ENCODE peak calls at places on chromosomes 11 and 22, in six cellular contexts. O, T, K, I, J and L are unnamed samples.

GRCh38 chr11:6647282-6647679 is 8.3 kb downstream of the DCHS1 start:
- DNase-seq in J (peak; percentile 68), K (peak; percentile 49), T (no peak), O (peak; percentile 48), I (peak; percentile 57), L (peak; percentile 45)

GRCh38 chr22:41431656-41432055 is 14.9 kb downstream of the TOB2 start:
- DNase-seq in T (no peak), I (no peak), J (no peak), O (no peak), K (no peak), L (no peak)

GRCh38 chr22:22917377-22917776 is 29.8 kb downstream of the IGLL5 start:
- DNase-seq in J (no peak), T (no peak), I (no peak), O (no peak), K (no peak), L (no peak)

GRCh38 chr22:38706101-38706884 is 549 bp downstream of the GTPBP1 start:
- DNase-seq in J (peak; percentile 83), O (peak; percentile 35), I (peak; percentile 36), T (peak; percentile 80), K (peak; percentile 62), L (peak; percentile 55)

GRCh38 chr22:36151006-36151595 is 9.5 kb downstream of the APOL3 start:
- DNase-seq in T (no peak), I (peak; percentile 77), O (peak; percentile 54), J (no peak), K (no peak), L (peak; percentile 29)

GRCh38 chr11:96098511-96099241 is 174.8 kb upstream of the MTMR2 start:
- DNase-seq in J (no peak), T (no peak), K (peak; percentile 48), I (peak; percentile 62), O (peak; percentile 60), L (peak; percentile 61)

GRCh38 chr11:75389925-75390324 is 9.4 kb upstream of the RPS3 start:
- DNase-seq in K (no peak), J (no peak), T (no peak), O (no peak), I (no peak), L (no peak)

GRCh38 chr11:34653851-34654490 is 33.1 kb downstream of the EHF start:
- DNase-seq in K (peak; percentile 84), T (peak; percentile 77), O (peak; percentile 98), J (no peak), I (peak; percentile 97), L (peak; percentile 95)

GRCh38 chr11:129278586-129279319 is 86.6 kb upstream of the ARHGAP32 start:
- DNase-seq in O (no peak), T (peak; percentile 69), I (no peak), J (no peak), K (peak; percentile 64), L (no peak)

GRCh38 chr22:41178425-41178975 is 26.6 kb upstream of the L3MBTL2 start:
- DNase-seq in I (no peak), O (no peak), J (no peak), T (no peak), K (no peak), L (no peak)

GRCh38 chr11:133425245-133425644 is 107.1 kb downstream of the OPCML start:
- DNase-seq in J (no peak), T (no peak), O (no peak), K (no peak), I (no peak), L (no peak)

GRCh38 chr11:63906585-63906984 is 10.4 kb downstream of the RCOR2 start:
- DNase-seq in T (no peak), K (peak; percentile 43), O (peak; percentile 33), I (peak; percentile 19), J (no peak), L (peak; percentile 55)

GRCh38 chr11:69674267-69674885 is 777 bp downstream of the LTO1 start:
- DNase-seq in O (peak; percentile 92), J (no peak), I (peak; percentile 87), T (peak; percentile 66), K (peak; percentile 78), L (peak; percentile 87)

GRCh38 chr22:25702571-25703167 is 39.3 kb upstream of the MYO18B start:
- DNase-seq in T (no peak), J (no peak), I (no peak), K (no peak), O (no peak), L (no peak)

GRCh38 chr11:76769071-76769560 is 14.0 kb upstream of the TSKU start:
- DNase-seq in I (no peak), J (no peak), T (no peak), O (peak; percentile 28), K (no peak), L (peak; percentile 72)

GRCh38 chr22:25564320-25564978 is at the start of gene GRK3:
- DNase-seq in J (peak; percentile 79), I (peak; percentile 15), O (peak; percentile 35), K (peak; percentile 75), T (peak; percentile 91), L (peak; percentile 9)

GRCh38 chr11:56950510-56950909 is 38.2 kb upstream of the OR5AK2 start:
- DNase-seq in J (no peak), O (no peak), K (no peak), I (no peak), T (no peak), L (no peak)

DNA sequence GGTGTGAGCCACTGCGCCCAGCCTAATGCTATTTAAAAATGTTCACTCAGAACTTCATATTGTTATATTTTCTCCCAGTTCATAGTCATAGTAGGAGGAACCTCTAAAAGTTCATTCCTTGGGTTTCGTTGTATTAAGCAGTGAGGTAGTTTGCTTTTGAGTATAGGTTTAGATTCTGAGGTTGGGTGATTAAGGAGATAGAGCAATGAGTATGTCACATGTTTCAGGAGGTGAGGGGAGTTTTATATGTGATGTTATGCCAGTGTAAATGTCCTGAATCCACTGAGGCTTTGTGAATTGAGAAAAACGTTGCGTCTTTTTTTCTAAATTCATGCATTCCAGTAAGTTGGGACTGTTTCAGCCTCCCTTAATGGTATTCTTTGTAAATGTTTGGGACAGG is 4.2 kb downstream of the UBE2L3 start:
- DNase-seq in I (no peak), O (no peak), T (no peak), K (no peak), J (no peak), L (no peak)
- H3K4me3 ChIP-seq in I (no peak overlapping the region), O (no peak overlapping the region), T (no peak overlapping the region), K (no peak overlapping the region), J (no peak overlapping the region), L (no peak overlapping the region)

GRCh38 chr11:134592391-134592990 is 180.4 kb upstream of the B3GAT1 start:
- DNase-seq in I (no peak), T (peak; percentile 61), K (peak; percentile 85), O (no peak), J (peak; percentile 24), L (peak; percentile 21)
- TF ChIP-seq CTCF in I (peak; percentile 2), T (peak; percentile 43), K (peak; percentile 66), O (no peak), J (no peak), L (peak; percentile 44)

GRCh38 chr22:42959472-42960145 is 55.3 kb downstream of the PACSIN2 start:
- DNase-seq in K (peak; percentile 84), J (no peak), I (peak; percentile 91), T (no peak), O (peak; percentile 90), L (peak; percentile 98)
- H3K4me3 ChIP-seq in K (peak overlapping the region; percentile 0), J (peak overlapping the region; percentile 63), I (peak overlapping the region; percentile 27), T (peak overlapping the region; percentile 33), O (no peak overlapping the region), L (peak overlapping the region; percentile 40)

DNA sequence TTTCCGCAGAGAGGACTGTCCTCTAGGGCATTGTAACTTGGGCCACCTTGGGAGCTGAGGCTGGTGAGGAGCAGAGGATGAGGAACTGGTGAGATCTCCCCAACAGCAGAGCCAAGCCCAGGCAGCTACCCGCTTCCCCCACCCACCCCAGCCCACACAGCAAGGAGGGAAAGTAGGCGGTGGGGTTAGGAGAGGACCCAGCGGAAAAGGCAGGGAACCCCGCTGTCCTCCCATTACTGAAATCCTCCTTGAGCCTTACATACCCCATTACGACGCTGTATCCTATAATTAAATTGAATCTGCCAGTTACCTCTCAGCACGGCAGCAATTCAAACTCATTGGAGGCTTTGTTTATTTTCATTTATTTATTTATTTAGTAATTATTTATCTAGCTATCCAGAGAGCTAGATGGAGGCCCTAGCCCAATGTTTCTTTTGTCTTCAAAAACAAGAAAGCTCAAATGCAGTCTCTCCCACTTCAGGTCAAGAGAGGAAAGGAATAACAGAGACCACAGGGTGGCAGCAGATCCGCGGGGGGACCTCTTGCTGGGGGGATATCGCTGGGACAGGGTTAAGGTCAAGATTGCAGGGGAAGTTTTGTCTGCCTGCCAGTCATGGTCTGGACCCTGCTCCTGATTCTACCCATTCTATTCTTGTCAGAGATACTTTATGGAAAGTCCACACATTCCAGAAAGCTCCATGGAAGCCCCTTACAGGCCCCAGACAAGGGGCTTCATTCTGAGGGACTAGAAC is 218.0 kb downstream of the ST3GAL4 start:
- DNase-seq in T (no peak), O (no peak), I (no peak), K (no peak), J (no peak), L (peak; percentile 4)
- TF ChIP-seq CTCF in T (no peak), O (no peak), I (no peak), K (no peak), J (no peak), L (peak; percentile 34)